ENCODE peak calls at places on chromosomes 7 and 10, in four cellular contexts. O is K562, D is GM12878, C is HCT116. T is an unnamed sample.

GRCh38 chr7:116998567-116998966 is 45.3 kb downstream of the ST7 start:
- DNase-seq in O (no peak), D (no peak), C (no peak), T (no peak)

GRCh38 chr7:6227294-6227846 is 45.1 kb downstream of the CYTH3 start:
- DNase-seq in O (no peak), D (no peak), C (no peak), T (no peak)

GRCh38 chr10:16597656-16598055 is 76.0 kb upstream of the C1QL3 start:
- DNase-seq in O (peak; percentile 34), D (no peak), C (no peak), T (no peak)

GRCh38 chr10:49497358-49497757 is 41.6 kb downstream of the ERCC6 start:
- DNase-seq in O (no peak), D (no peak), C (no peak), T (no peak)

GRCh38 chr7:92156976-92157375 is 22.0 kb downstream of the LRRD1 start:
- DNase-seq in O (no peak), D (no peak), C (no peak), T (no peak)

GRCh38 chr10:8380833-8381491 is 326.5 kb downstream of the GATA3 start:
- DNase-seq in O (no peak), D (no peak), C (no peak), T (no peak)

GRCh38 chr7:43758861-43759683 is 592 bp downstream of the BLVRA start:
- DNase-seq in O (peak; percentile 51), D (no peak), C (no peak), T (no peak)

GRCh38 chr10:17683541-17683940 is 39.6 kb downstream of the STAM start:
- DNase-seq in O (no peak), D (no peak), C (no peak), T (no peak)

GRCh38 chr7:140898794-140899548 is 25.8 kb downstream of the BRAF start:
- DNase-seq in O (no peak), D (no peak), C (no peak), T (no peak)

GRCh38 chr7:130632111-130632510 is 36.4 kb downstream of the COPG2 start:
- DNase-seq in O (no peak), D (no peak), C (peak; percentile 26), T (peak; percentile 15)

GRCh38 chr7:15143936-15144335 is 241.4 kb upstream of the DGKB start:
- DNase-seq in O (no peak), D (no peak), C (no peak), T (no peak)

GRCh38 chr10:132960651-132961419 is 18.5 kb upstream of the CFAP46 start:
- DNase-seq in O (no peak), D (no peak), C (no peak), T (no peak)

GRCh38 chr10:45000764-45001381 is at the start of gene ZNF22:
- DNase-seq in O (peak; percentile 94), D (no peak), C (no peak), T (no peak)

GRCh38 chr10:71312840-71313789 is 5.9 kb upstream of the SLC29A3 start:
- DNase-seq in O (no peak), D (no peak), C (no peak), T (no peak)

GRCh38 chr10:45000138-45000763 is 472 bp upstream of the ZNF22 start:
- DNase-seq in O (no peak), D (no peak), C (no peak), T (no peak)

GRCh38 chr7:69963388-69963787 is 365.1 kb downstream of the AUTS2 start:
- DNase-seq in O (no peak), D (no peak), C (no peak), T (no peak)

GRCh38 chr10:76430330-76430729 is 998.9 kb downstream of the LRMDA start:
- DNase-seq in O (no peak), D (no peak), C (no peak), T (no peak)

GRCh38 chr10:93186631-93187030 is 112.9 kb downstream of the CYP26A1 start:
- DNase-seq in O (no peak), D (no peak), C (no peak), T (no peak)

GRCh38 chr7:127997226-127997922 is 33.9 kb downstream of the LRRC4 start:
- DNase-seq in O (peak; percentile 47), D (no peak), C (no peak), T (peak; percentile 23)

GRCh38 chr10:48535416-48536225 is 69.3 kb downstream of the ARHGAP22 start:
- DNase-seq in O (no peak), D (no peak), C (no peak), T (no peak)

GRCh38 chr7:129188892-129189660 is 643 bp downstream of the SMO start:
- DNase-seq in O (no peak), D (no peak), C (no peak), T (no peak)

GRCh38 chr7:27179503-27180430 is 5.3 kb downstream of the HOXA11 start:
- DNase-seq in O (peak; percentile 82), D (no peak), C (no peak), T (peak; percentile 41)

GRCh38 chr7:42212541-42213090 is 24.4 kb downstream of the GLI3 start:
- DNase-seq in O (no peak), D (no peak), C (no peak), T (no peak)

GRCh38 chr10:116098411-116099019 is 174.5 kb downstream of the GFRA1 start:
- DNase-seq in O (no peak), D (no peak), C (no peak), T (no peak)

GRCh38 chr10:111916011-111916410 is 267.6 kb downstream of the GPAM start:
- DNase-seq in O (no peak), D (no peak), C (no peak), T (no peak)

GRCh38 chr10:77554996-77555397 is 82.6 kb downstream of the KCNMA1 start:
- DNase-seq in O (no peak), D (no peak), C (no peak), T (no peak)

GRCh38 chr10:21399392-21400015 is 126.0 kb downstream of the SKIDA1 start:
- DNase-seq in O (no peak), D (no peak), C (no peak), T (peak; percentile 66)

GRCh38 chr7:129914536-129915272 is 38.1 kb downstream of the UBE2H start:
- DNase-seq in O (no peak), D (no peak), C (no peak), T (no peak)

GRCh38 chr7:70512719-70513118 is 619.2 kb upstream of the GALNT17 start:
- DNase-seq in O (no peak), D (no peak), C (no peak), T (no peak)

GRCh38 chr7:157654350-157654749 is 317.5 kb downstream of the DNAJB6 start:
- DNase-seq in O (no peak), D (no peak), C (no peak), T (no peak)

GRCh38 chr10:73907841-73908517 is 3.0 kb upstream of the PLAU start:
- DNase-seq in O (no peak), D (no peak), C (no peak), T (no peak)

GRCh38 chr7:103132995-103133688 is 15.8 kb downstream of the NAPEPLD start:
- DNase-seq in O (no peak), D (no peak), C (no peak), T (no peak)

GRCh38 chr10:113651021-113651420 is 12.8 kb downstream of the NRAP start:
- DNase-seq in O (no peak), D (no peak), C (no peak), T (no peak)

GRCh38 chr10:19817251-19818046 is 1.2 kb downstream of the PLXDC2 start:
- DNase-seq in O (no peak), D (no peak), C (no peak), T (no peak)
- TF ChIP-seq ZNF274 in O (no peak), D (no peak), C (no peak), T (no peak)

GRCh38 chr10:98407744-98408241 is 7.2 kb downstream of the PYROXD2 start:
- DNase-seq in O (no peak), D (no peak), C (no peak), T (no peak)
- TF ChIP-seq REST in O (no peak), D (no peak), C (no peak), T (no peak)

GRCh38 chr7:152025077-152025936 is at the start of gene GALNT11:
- DNase-seq in O (peak; percentile 99), D (no peak), C (peak; percentile 54), T (peak; percentile 44)

GRCh38 chr7:152030561-152030960 is 5.1 kb downstream of the GALNT11 start:
- DNase-seq in O (no peak), D (no peak), C (no peak), T (no peak)

GRCh38 chr7:152025937-152026890 is 740 bp downstream of the GALNT11 start:
- DNase-seq in O (no peak), D (no peak), C (no peak), T (no peak)
- TF ChIP-seq ZNF274 in O (no peak), D (no peak), C (no peak), T (no peak)

DNA sequence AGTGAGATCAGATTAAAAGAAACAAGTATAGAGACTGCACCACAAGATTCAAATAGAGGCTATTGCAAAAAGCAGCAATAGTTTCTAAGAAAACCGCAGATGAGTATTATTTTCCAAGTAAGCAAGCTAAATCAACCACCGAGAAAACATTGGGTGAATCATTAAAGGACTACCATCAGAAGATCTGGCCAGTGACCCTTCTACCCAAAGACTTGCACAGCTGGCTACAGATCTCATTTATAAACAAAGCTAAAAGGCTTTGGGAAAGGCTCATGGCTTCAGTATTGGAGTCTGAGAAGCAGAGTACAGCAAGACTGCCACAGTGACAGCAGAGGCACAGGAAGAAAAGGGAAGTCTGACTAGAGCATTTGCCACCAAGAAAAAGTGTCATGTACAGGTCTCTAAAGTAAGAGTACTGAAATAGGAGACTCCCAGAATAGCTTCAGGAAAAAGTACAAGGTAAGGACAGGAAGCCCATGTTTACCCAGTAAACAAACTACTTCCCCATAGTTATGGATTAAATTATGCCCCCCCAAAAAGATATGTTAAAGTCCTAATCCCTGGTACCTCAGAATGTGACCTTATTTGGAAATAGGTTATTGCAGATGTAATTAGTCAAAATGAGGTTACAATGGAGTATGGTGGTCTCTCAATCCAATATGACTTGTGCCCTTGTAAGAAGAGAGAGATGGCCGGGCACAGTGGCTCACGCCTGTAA is 19.0 kb downstream of the STEAP1 start:
- DNase-seq in O (no peak), D (peak; percentile 64), C (no peak), T (peak; percentile 77)
- TF ChIP-seq REST in O (no peak), D (no peak), C (no peak), T (no peak)

GRCh38 chr7:97835296-97836138 is 36.7 kb downstream of the ASNS start:
- DNase-seq in O (peak; percentile 37), D (peak; percentile 9), C (peak; percentile 50), T (peak; percentile 53)
- TF ChIP-seq ZNF274 in O (no peak), D (no peak), C (no peak), T (no peak)

GRCh38 chr10:56104487-56104886 is 256.6 kb downstream of the ZWINT start:
- DNase-seq in O (no peak), D (no peak), C (no peak), T (no peak)
- TF ChIP-seq REST in O (no peak), D (no peak), C (no peak), T (no peak)